ENCODE peak calls at places on chromosomes 12 and 14, in nine cellular contexts. S is amniotic stem cell; V is activated CD4-positive, alpha-beta T cell treated with anti-CD3 and anti-CD28 coated beads for 36 hours; R is NCI-H1105; D is GM04504; F is cardiac muscle cell; H is LHCN-M2; M is stimulated activated CD8-positive, alpha-beta memory T cell treated with anti-CD3 and anti-CD28 coated beads, Interleukin-15, amount 100 ng/mL, for 4 hours; L is kidney epithelial cell. X is an unnamed sample.

GRCh38 chr14:101135796-101136742 is 232.5 kb upstream of the RTL1 start:
- DNase-seq in V (no peak), R (no peak), L (no peak), S (no peak), H (no peak), D (no peak), F (no peak), M (no peak), X (no peak)

GRCh38 chr12:118611295-118611694 is 234.9 kb downstream of the SUDS3 start:
- DNase-seq in R (no peak), D (no peak), S (no peak), V (no peak), F (no peak), H (no peak), M (no peak), L (no peak), X (no peak)

GRCh38 chr14:55160989-55161388 is 30.4 kb downstream of the DLGAP5 start:
- DNase-seq in S (no peak), D (no peak), F (no peak), R (peak; percentile 3), V (no peak), L (no peak), H (peak; percentile 37), M (no peak), X (peak; percentile 3)

GRCh38 chr12:24993756-24994155 is 44.9 kb upstream of the BCAT1 start:
- DNase-seq in R (no peak), M (no peak), L (no peak), D (no peak), V (no peak), S (no peak), F (no peak), H (no peak), X (no peak)

GRCh38 chr14:53948181-53948884 is 8.3 kb downstream of the BMP4 start:
- DNase-seq in M (no peak), H (no peak), R (no peak), L (no peak), V (no peak), F (no peak), D (no peak), S (no peak), X (no peak)

GRCh38 chr14:73787760-73788508 is 63.7 kb upstream of the PTGR2 start:
- DNase-seq in F (no peak), M (peak; percentile 33), R (no peak), H (peak; percentile 45), S (no peak), L (no peak), D (no peak), V (peak; percentile 76), X (peak; percentile 48)

GRCh38 chr12:71164877-71165197 is 7.0 kb upstream of the TSPAN8 start:
- DNase-seq in F (no peak), H (peak; percentile 5), V (no peak), M (no peak), S (no peak), L (peak; percentile 49), R (no peak), D (no peak), X (no peak)

GRCh38 chr12:130508318-130508717 is 170.6 kb downstream of the PIWIL1 start:
- DNase-seq in D (no peak), M (no peak), L (no peak), S (no peak), F (no peak), R (no peak), V (no peak), H (no peak), X (no peak)

GRCh38 chr12:103810108-103810507 is 30.9 kb downstream of the NT5DC3 start:
- DNase-seq in M (no peak), S (no peak), V (no peak), R (peak; percentile 15), H (peak; percentile 21), D (no peak), F (no peak), L (no peak), X (no peak)

GRCh38 chr14:55031190-55031589 is 4.2 kb downstream of the SOCS4 start:
- DNase-seq in M (no peak), V (no peak), F (no peak), H (no peak), S (no peak), R (no peak), D (no peak), L (no peak), X (no peak)

GRCh38 chr12:72030272-72030671 is 91.6 kb downstream of the TPH2 start:
- DNase-seq in L (no peak), H (no peak), S (no peak), M (no peak), R (no peak), D (no peak), V (no peak), F (no peak), X (no peak)